ENCODE peak calls at places on chromosome 5, in nine cellular contexts. W is IMR-90; Z is epithelial cell of prostate; I is ovary; A is HT1080; B is D341Med; Y is substantia nigra; K is natural killer cell treated with Interleukin-12 subunit alpha and Interleukin-12 subunit beta and Interleukin-15 and Interleukin-18, amount 100 ng/mL, for 72 hours; E is NCI-H1694. D is an unnamed sample.

GRCh38 chr5:147063971-147064370 is 170.9 kb upstream of the STK32A start:
- DNase-seq in W (no peak), Z (no peak), I (no peak), A (no peak), B (no peak), Y (no peak), K (no peak), E (no peak), D (no peak)

GRCh38 chr5:10518352-10518751 is 45.5 kb upstream of the ANKRD33B start:
- DNase-seq in W (peak; percentile 55), Z (no peak), I (no peak), A (peak; percentile 72), B (no peak), Y (no peak), K (no peak), E (no peak), D (no peak)

GRCh38 chr5:108836492-108836891 is 88.8 kb downstream of the FER start:
- DNase-seq in W (no peak), Z (no peak), I (no peak), A (no peak), B (no peak), Y (no peak), K (no peak), E (no peak), D (no peak)

GRCh38 chr5:5473224-5473623 is 50.7 kb downstream of the ICE1 start:
- DNase-seq in W (peak; percentile 72), Z (no peak), I (no peak), A (no peak), B (no peak), Y (no peak), K (no peak), E (no peak), D (no peak)

GRCh38 chr5:14854806-14855205 is 16.8 kb downstream of the ANKH start:
- DNase-seq in W (no peak), Z (no peak), I (no peak), A (no peak), B (no peak), Y (no peak), K (no peak), E (no peak), D (no peak)

GRCh38 chr5:119270121-119270565 is 85.7 kb upstream of the TNFAIP8 start:
- DNase-seq in W (no peak), Z (no peak), I (no peak), A (no peak), B (no peak), Y (no peak), K (no peak), E (no peak), D (no peak)

GRCh38 chr5:144011348-144011861 is 159.1 kb downstream of the YIPF5 start:
- DNase-seq in W (no peak), Z (no peak), I (no peak), A (no peak), B (no peak), Y (no peak), K (no peak), E (no peak), D (no peak)

GRCh38 chr5:28737682-28738081 is 1699.3 kb upstream of the CDH9 start:
- DNase-seq in W (no peak), Z (no peak), I (no peak), A (no peak), B (no peak), Y (no peak), K (no peak), E (no peak), D (no peak)

GRCh38 chr5:170520319-170520718 is 16.5 kb downstream of the KCNIP1 start:
- DNase-seq in W (no peak), Z (no peak), I (no peak), A (no peak), B (no peak), Y (no peak), K (no peak), E (no peak), D (no peak)

GRCh38 chr5:129379406-129379805 is 80.7 kb upstream of the ADAMTS19 start:
- DNase-seq in W (no peak), Z (no peak), I (no peak), A (peak; percentile 62), B (no peak), Y (no peak), K (no peak), E (no peak), D (no peak)

GRCh38 chr5:74013222-74013621 is 387.2 kb downstream of the ARHGEF28 start:
- DNase-seq in W (no peak), Z (no peak), I (no peak), A (no peak), B (no peak), Y (no peak), K (no peak), E (no peak), D (no peak)

GRCh38 chr5:72562717-72563116 is 55.5 kb upstream of the ZNF366 start:
- DNase-seq in W (no peak), Z (no peak), I (no peak), A (no peak), B (no peak), Y (no peak), K (no peak), E (no peak), D (no peak)

GRCh38 chr5:2317540-2317939 is 433.9 kb downstream of the IRX2 start:
- DNase-seq in W (no peak), Z (no peak), I (no peak), A (no peak), B (no peak), Y (no peak), K (no peak), E (no peak), D (no peak)

GRCh38 chr5:134525687-134526482 is 415 bp downstream of the JADE2 start:
- DNase-seq in W (peak; percentile 83), Z (no peak), I (peak; percentile 83), A (peak; percentile 69), B (peak; percentile 69), Y (peak; percentile 53), K (peak; percentile 69), E (peak; percentile 21), D (peak; percentile 76)

GRCh38 chr5:169161022-169161680 is 139.8 kb downstream of the SLIT3 start:
- DNase-seq in W (peak; percentile 6), Z (no peak), I (peak; percentile 32), A (peak; percentile 92), B (peak; percentile 19), Y (no peak), K (no peak), E (no peak), D (no peak)

GRCh38 chr5:76379855-76380254 is 23.2 kb upstream of the IQGAP2 start:
- DNase-seq in W (no peak), Z (no peak), I (no peak), A (no peak), B (no peak), Y (no peak), K (no peak), E (no peak), D (no peak)

GRCh38 chr5:142925795-142926194 is 155.6 kb downstream of the ARHGAP26 start:
- DNase-seq in W (peak; percentile 91), Z (peak; percentile 50), I (no peak), A (peak; percentile 83), B (no peak), Y (no peak), K (no peak), E (no peak), D (no peak)

GRCh38 chr5:5665225-5666075 is 243.0 kb downstream of the ICE1 start:
- DNase-seq in W (no peak), Z (no peak), I (no peak), A (peak; percentile 95), B (no peak), Y (no peak), K (no peak), E (no peak), D (no peak)

GRCh38 chr5:76546497-76547102 is 76.6 kb downstream of the F2RL2 start:
- DNase-seq in W (no peak), Z (no peak), I (no peak), A (no peak), B (no peak), Y (no peak), K (no peak), E (no peak), D (no peak)

GRCh38 chr5:143101134-143101533 is 302.4 kb downstream of the NR3C1 start:
- DNase-seq in W (no peak), Z (no peak), I (no peak), A (no peak), B (no peak), Y (no peak), K (no peak), E (no peak), D (no peak)

GRCh38 chr5:67971223-67971830 is 244.2 kb upstream of the PIK3R1 start:
- DNase-seq in W (peak; percentile 25), Z (no peak), I (peak; percentile 56), A (no peak), B (no peak), Y (no peak), K (no peak), E (no peak), D (no peak)

GRCh38 chr5:17203329-17204132 is 13.9 kb upstream of the BASP1 start:
- DNase-seq in W (peak; percentile 86), Z (no peak), I (no peak), A (peak; percentile 88), B (peak; percentile 67), Y (no peak), K (no peak), E (peak; percentile 64), D (no peak)

GRCh38 chr5:128574041-128574440 is 36.0 kb upstream of the FBN2 start:
- DNase-seq in W (peak; percentile 56), Z (no peak), I (no peak), A (peak; percentile 57), B (no peak), Y (no peak), K (no peak), E (no peak), D (no peak)

GRCh38 chr5:133952729-133953567 is 15.5 kb downstream of the C5orf15 start:
- DNase-seq in W (peak; percentile 95), Z (no peak), I (peak; percentile 33), A (peak; percentile 87), B (no peak), Y (no peak), K (no peak), E (no peak), D (no peak)

GRCh38 chr5:56346717-56347116 is 113.6 kb upstream of the ANKRD55 start:
- DNase-seq in W (no peak), Z (no peak), I (no peak), A (no peak), B (no peak), Y (no peak), K (no peak), E (no peak), D (no peak)

GRCh38 chr5:67255881-67256280 is 59.3 kb upstream of the CD180 start:
- DNase-seq in W (no peak), Z (no peak), I (no peak), A (no peak), B (no peak), Y (no peak), K (no peak), E (no peak), D (no peak)

GRCh38 chr5:9920696-9921095 is 290.5 kb upstream of the TAS2R1 start:
- DNase-seq in W (no peak), Z (no peak), I (no peak), A (no peak), B (no peak), Y (no peak), K (no peak), E (no peak), D (peak; percentile 32)

GRCh38 chr5:107952450-107952849 is 281.7 kb upstream of the EFNA5 start:
- DNase-seq in W (no peak), Z (no peak), I (no peak), A (no peak), B (no peak), Y (no peak), K (no peak), E (no peak), D (no peak)

GRCh38 chr5:41747291-41747690 is 122.9 kb downstream of the OXCT1 start:
- DNase-seq in W (peak; percentile 71), Z (no peak), I (no peak), A (no peak), B (no peak), Y (no peak), K (no peak), E (no peak), D (no peak)

GRCh38 chr5:132877938-132878337 is 4.5 kb downstream of the LEAP2 start:
- DNase-seq in W (peak; percentile 82), Z (no peak), I (no peak), A (peak; percentile 12), B (no peak), Y (no peak), K (no peak), E (no peak), D (no peak)

GRCh38 chr5:6078881-6079280 is 299.5 kb downstream of the MED10 start:
- DNase-seq in W (no peak), Z (no peak), I (no peak), A (no peak), B (no peak), Y (no peak), K (no peak), E (no peak), D (no peak)